ENCODE peak calls at places on chromosome 16, in seven cellular contexts. C is stomach, L is GM12878, Z is sigmoid colon, X is tibial nerve, R is IMR-90, Y is breast epithelium. K is an unnamed sample.

GRCh38 chr16:14232106-14232890 is 161.2 kb downstream of the MRTFB start:
- DNase-seq in C (no peak), L (no peak), Z (no peak), X (no peak), R (peak; percentile 72), Y (no peak), K (no peak)

GRCh38 chr16:20614201-20615141 is 38.3 kb upstream of the ACSM2B start:
- DNase-seq in C (no peak), L (no peak), Z (no peak), X (no peak), R (no peak), Y (no peak), K (no peak)

GRCh38 chr16:87696796-87697195 is 69.0 kb downstream of the KLHDC4 start:
- DNase-seq in C (no peak), L (no peak), Z (no peak), X (no peak), R (no peak), Y (no peak), K (no peak)

GRCh38 chr16:31216552-31217530 is at the start of gene PYDC1:
- DNase-seq in C (no peak), L (no peak), Z (no peak), X (no peak), R (no peak), Y (no peak), K (no peak)

GRCh38 chr16:53991181-53992056 is 287.5 kb downstream of the FTO start:
- DNase-seq in C (peak; percentile 29), L (no peak), Z (no peak), X (no peak), R (peak; percentile 75), Y (no peak), K (no peak)

GRCh38 chr16:6926762-6927161 is 405.9 kb upstream of the RBFOX1 start:
- DNase-seq in C (no peak), L (no peak), Z (no peak), X (no peak), R (no peak), Y (no peak), K (peak; percentile 16)

GRCh38 chr16:82368041-82368440 is 198.0 kb upstream of the MPHOSPH6 start:
- DNase-seq in C (peak; percentile 66), L (no peak), Z (no peak), X (no peak), R (peak; percentile 32), Y (no peak), K (no peak)

GRCh38 chr16:16120382-16121184 is 102.7 kb downstream of the ABCC6 start:
- DNase-seq in C (peak; percentile 56), L (no peak), Z (peak; percentile 96), X (no peak), R (peak; percentile 22), Y (no peak), K (no peak)

GRCh38 chr16:62021295-62021694 is 14.9 kb downstream of the CDH8 start:
- DNase-seq in C (no peak), L (no peak), Z (no peak), X (no peak), R (no peak), Y (no peak), K (no peak)

GRCh38 chr16:69199382-69199781 is 12.4 kb downstream of the SNTB2 start:
- DNase-seq in C (no peak), L (no peak), Z (peak; percentile 83), X (peak; percentile 48), R (peak; percentile 78), Y (no peak), K (no peak)

GRCh38 chr16:49739381-49739780 is 116.5 kb downstream of the ZNF423 start:
- DNase-seq in C (no peak), L (no peak), Z (no peak), X (no peak), R (no peak), Y (no peak), K (no peak)
- TF ChIP-seq CTCF in C (no peak), L (no peak), Z (no peak), X (no peak), R (no peak), Y (no peak), K (no peak)

GRCh38 chr16:76235426-76235825 is 41.8 kb upstream of the CNTNAP4 start:
- DNase-seq in C (no peak), L (no peak), Z (no peak), X (no peak), R (no peak), Y (no peak), K (no peak)

GRCh38 chr16:76235025-76235424 is 42.2 kb upstream of the CNTNAP4 start:
- DNase-seq in C (no peak), L (no peak), Z (no peak), X (no peak), R (no peak), Y (no peak), K (no peak)

GRCh38 chr16:76228546-76229146 is 48.6 kb upstream of the CNTNAP4 start:
- DNase-seq in C (no peak), L (no peak), Z (no peak), X (no peak), R (no peak), Y (no peak), K (no peak)

GRCh38 chr16:76237471-76237870 is 39.7 kb upstream of the CNTNAP4 start:
- DNase-seq in C (no peak), L (no peak), Z (no peak), X (no peak), R (no peak), Y (no peak), K (no peak)

GRCh38 chr16:76232704-76233103 is 44.5 kb upstream of the CNTNAP4 start:
- DNase-seq in C (no peak), L (no peak), Z (no peak), X (no peak), R (no peak), Y (no peak), K (no peak)
- TF ChIP-seq POLR2A in C (no peak), L (no peak), Z (no peak), X (no peak), R (no peak), Y (no peak), K (no peak)

DNA sequence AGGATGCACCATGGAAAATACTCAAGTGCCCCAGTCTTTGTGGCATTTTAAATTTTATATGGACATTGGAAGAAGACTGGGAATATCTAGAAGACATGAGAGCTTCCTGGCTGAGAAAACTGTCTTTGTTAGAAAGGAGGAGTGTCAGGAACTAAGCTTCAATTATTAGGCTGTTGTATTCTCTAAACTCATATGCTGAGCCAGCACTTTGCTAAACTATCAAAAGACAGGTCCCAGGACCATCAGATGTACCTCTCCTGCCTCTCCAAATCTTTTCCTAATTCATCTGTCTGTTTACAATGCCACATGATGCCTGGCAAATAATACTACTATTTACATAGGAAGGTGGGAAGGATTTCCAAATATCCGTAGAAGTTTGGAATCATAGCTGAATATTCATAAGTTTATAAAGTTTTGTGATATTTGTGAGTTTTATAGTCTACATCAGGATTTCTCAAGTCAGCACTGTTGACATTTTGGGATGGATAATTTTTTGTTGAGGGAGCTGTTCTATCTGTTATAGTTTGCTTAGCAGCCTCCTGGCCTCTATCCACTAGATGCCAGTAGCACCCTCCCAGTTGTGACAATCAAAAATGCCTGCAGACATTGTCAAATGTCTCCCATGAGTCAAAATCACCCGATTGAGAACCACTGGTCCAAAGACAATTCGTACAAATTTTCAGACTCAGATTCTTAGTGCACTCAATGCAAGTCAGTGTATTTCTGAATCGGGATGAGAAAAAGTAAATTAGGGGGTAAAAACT is 61.2 kb upstream of the NETO2 start:
- DNase-seq in C (no peak), L (no peak), Z (no peak), X (no peak), R (no peak), Y (no peak), K (no peak)
- TF ChIP-seq CTCF in C (no peak), L (peak; percentile 23), Z (no peak), X (no peak), R (no peak), Y (no peak), K (no peak)

GRCh38 chr16:66516808-66517585 is 32.9 kb downstream of the TK2 start:
- DNase-seq in C (peak; percentile 97), L (peak; percentile 98), Z (peak; percentile 99), X (peak; percentile 99), R (peak; percentile 99), Y (peak; percentile 96), K (peak; percentile 97)
- TF ChIP-seq POLR2A in C (no peak), L (no peak), Z (no peak), X (no peak), R (no peak), Y (no peak), K (no peak)

GRCh38 chr16:67544844-67545664 is 16.4 kb downstream of the RIPOR1 start:
- DNase-seq in C (no peak), L (no peak), Z (no peak), X (no peak), R (no peak), Y (no peak), K (peak; percentile 83)
- TF ChIP-seq CTCF in C (no peak), L (no peak), Z (no peak), X (no peak), R (no peak), Y (no peak), K (no peak)

GRCh38 chr16:4245400-4245799 is 3.5 kb upstream of the SRL start:
- DNase-seq in C (no peak), L (no peak), Z (no peak), X (no peak), R (peak; percentile 39), Y (no peak), K (no peak)
- TF ChIP-seq POLR2A in C (no peak), L (no peak), Z (no peak), X (no peak), R (no peak), Y (no peak), K (no peak)

DNA sequence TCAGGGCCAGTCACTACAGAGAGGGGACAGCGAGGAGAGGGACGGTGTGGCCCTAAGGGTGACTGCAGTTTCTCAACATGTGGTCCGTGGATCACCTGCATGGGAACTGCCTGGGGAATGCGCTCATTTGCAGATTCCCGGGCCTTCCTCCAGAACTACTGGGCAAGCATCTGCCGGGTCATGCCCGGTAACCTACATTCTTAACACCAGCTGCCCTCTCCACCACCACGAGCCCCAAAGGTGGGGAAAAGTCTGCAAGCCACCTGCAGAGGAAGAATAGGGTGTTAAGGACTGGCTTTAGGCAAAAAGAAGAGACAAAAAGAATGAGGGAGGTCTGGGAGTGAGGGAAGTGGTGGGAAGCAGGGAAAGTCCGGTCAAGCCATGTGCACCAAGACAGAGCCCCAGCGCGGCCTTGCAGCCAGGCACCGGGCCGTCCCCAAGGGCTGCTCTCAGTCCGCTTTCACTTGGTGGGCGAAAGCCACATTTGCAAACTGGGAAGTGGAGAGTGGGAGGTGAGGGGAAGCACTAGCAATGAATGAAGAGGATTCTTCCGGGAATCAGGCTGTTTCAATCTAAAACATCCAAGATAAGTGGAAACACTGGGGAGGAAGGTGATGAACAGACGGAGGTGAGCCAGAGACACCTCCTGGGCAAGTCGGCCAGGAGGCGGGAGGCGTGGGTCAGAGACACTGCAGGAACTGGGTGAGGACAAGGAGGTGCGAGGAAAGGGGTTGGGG is 70.3 kb downstream of the N4BP1 start:
- DNase-seq in C (no peak), L (no peak), Z (peak; percentile 50), X (no peak), R (no peak), Y (no peak), K (no peak)
- TF ChIP-seq CTCF in C (no peak), L (no peak), Z (no peak), X (no peak), R (no peak), Y (no peak), K (no peak)

GRCh38 chr16:27313422-27314160 is at the start of gene IL4R:
- DNase-seq in C (peak; percentile 77), L (no peak), Z (peak; percentile 88), X (no peak), R (peak; percentile 77), Y (no peak), K (peak; percentile 46)
- TF ChIP-seq POLR2A in C (no peak), L (peak; percentile 82), Z (peak; percentile 14), X (peak; percentile 24), R (peak; percentile 65), Y (no peak), K (no peak)

K was measured in lower leg skin.